ENCODE peak calls at places on chromosomes 2 and 18, in nine cellular contexts. D is OCI-LY7, J is kidney epithelial cell, E is ovary, N is right atrium auricular region, P is DND-41, H is psoas muscle, I is astrocyte, Z is H1. R is an unnamed sample.

GRCh38 chr2:60271718-60272117 is 281.7 kb downstream of the BCL11A start:
- DNase-seq in D (no peak), J (no peak), E (no peak), N (no peak), P (no peak), H (no peak), I (no peak), Z (no peak), R (no peak)

GRCh38 chr18:31596081-31596872 is 4.6 kb downstream of the TTR start:
- DNase-seq in D (no peak), J (peak; percentile 79), E (no peak), N (no peak), P (no peak), H (no peak), I (peak; percentile 46), Z (no peak), R (no peak)

GRCh38 chr2:165007162-165007744 is 51.9 kb upstream of the SLC38A11 start:
- DNase-seq in D (no peak), J (no peak), E (no peak), N (no peak), P (no peak), H (no peak), I (no peak), Z (no peak), R (no peak)

GRCh38 chr18:62577748-62578147 is 54.9 kb downstream of the ZCCHC2 start:
- DNase-seq in D (no peak), J (no peak), E (no peak), N (no peak), P (no peak), H (no peak), I (no peak), Z (no peak), R (no peak)

GRCh38 chr2:152326710-152327109 is 8.3 kb upstream of the FMNL2 start:
- DNase-seq in D (no peak), J (no peak), E (no peak), N (no peak), P (no peak), H (no peak), I (no peak), Z (no peak), R (no peak)

GRCh38 chr2:8231909-8232308 is 449.9 kb upstream of the ID2 start:
- DNase-seq in D (peak; percentile 48), J (no peak), E (no peak), N (no peak), P (no peak), H (no peak), I (no peak), Z (no peak), R (no peak)

GRCh38 chr2:53104263-53104662 is 663.3 kb upstream of the CHAC2 start:
- DNase-seq in D (no peak), J (peak; percentile 63), E (no peak), N (no peak), P (no peak), H (no peak), I (peak; percentile 87), Z (no peak), R (no peak)

GRCh38 chr2:231115651-231116050 is 9.2 kb downstream of the HTR2B start:
- DNase-seq in D (no peak), J (no peak), E (no peak), N (no peak), P (no peak), H (no peak), I (no peak), Z (no peak), R (no peak)

GRCh38 chr18:66560092-66560491 is 43.8 kb downstream of the CDH19 start:
- DNase-seq in D (no peak), J (no peak), E (no peak), N (no peak), P (no peak), H (no peak), I (peak; percentile 6), Z (no peak), R (no peak)

GRCh38 chr2:37412201-37412600 is 67.8 kb downstream of the QPCT start:
- DNase-seq in D (no peak), J (no peak), E (no peak), N (no peak), P (peak; percentile 13), H (no peak), I (no peak), Z (no peak), R (no peak)

GRCh38 chr2:218858671-218859555 is 692 bp upstream of the WNT6 start:
- DNase-seq in D (no peak), J (no peak), E (no peak), N (no peak), P (no peak), H (peak; percentile 42), I (no peak), Z (peak; percentile 74), R (no peak)

GRCh38 chr2:20646446-20646845 is 4.5 kb downstream of the HS1BP3 start:
- DNase-seq in D (no peak), J (no peak), E (no peak), N (no peak), P (no peak), H (peak; percentile 44), I (no peak), Z (no peak), R (no peak)

GRCh38 chr2:133362061-133362476 is 206.2 kb downstream of the NCKAP5 start:
- DNase-seq in D (no peak), J (no peak), E (no peak), N (no peak), P (no peak), H (no peak), I (peak; percentile 68), Z (no peak), R (no peak)

GRCh38 chr2:9112079-9112721 is 94.4 kb upstream of the ASAP2 start:
- DNase-seq in D (no peak), J (peak; percentile 77), E (peak; percentile 83), N (peak; percentile 70), P (no peak), H (no peak), I (peak; percentile 91), Z (no peak), R (no peak)

GRCh38 chr2:134175834-134176233 is 78.0 kb upstream of the MGAT5 start:
- DNase-seq in D (no peak), J (no peak), E (no peak), N (no peak), P (no peak), H (no peak), I (no peak), Z (no peak), R (no peak)

GRCh38 chr2:8551622-8552074 is 130.2 kb upstream of the ID2 start:
- DNase-seq in D (peak; percentile 78), J (no peak), E (no peak), N (no peak), P (peak; percentile 84), H (peak; percentile 12), I (no peak), Z (no peak), R (no peak)

GRCh38 chr2:151032741-151033152 is 228.9 kb downstream of the RBM43 start:
- DNase-seq in D (no peak), J (no peak), E (no peak), N (no peak), P (no peak), H (no peak), I (peak; percentile 94), Z (no peak), R (no peak)

GRCh38 chr2:241325257-241325656 is 9.5 kb downstream of the SEPTIN2 start:
- DNase-seq in D (no peak), J (no peak), E (no peak), N (no peak), P (no peak), H (no peak), I (no peak), Z (no peak), R (no peak)
- H3K36me3 ChIP-seq in D (peaks cover 92% of the 10 kb centered on the region), J (no peaks in the 10 kb centered on the region), E (no peaks in the 10 kb centered on the region), N (peaks cover 27% of the 10 kb centered on the region), P (peaks cover 75% of the 10 kb centered on the region), H (no peaks in the 10 kb centered on the region), I (peaks cover 31% of the 10 kb centered on the region), Z (no peaks in the 10 kb centered on the region), R (peaks cover 7% of the 10 kb centered on the region)

GRCh38 chr2:195029804-195030654 is 627.0 kb upstream of the SLC39A10 start:
- DNase-seq in D (no peak), J (no peak), E (no peak), N (no peak), P (no peak), H (no peak), I (no peak), Z (no peak), R (no peak)
- TF ChIP-seq CTCF in D (no peak), J (no peak), E (no peak), N (no peak), P (no peak), H (no peak), I (no peak), Z (no peak), R (no peak)

DNA sequence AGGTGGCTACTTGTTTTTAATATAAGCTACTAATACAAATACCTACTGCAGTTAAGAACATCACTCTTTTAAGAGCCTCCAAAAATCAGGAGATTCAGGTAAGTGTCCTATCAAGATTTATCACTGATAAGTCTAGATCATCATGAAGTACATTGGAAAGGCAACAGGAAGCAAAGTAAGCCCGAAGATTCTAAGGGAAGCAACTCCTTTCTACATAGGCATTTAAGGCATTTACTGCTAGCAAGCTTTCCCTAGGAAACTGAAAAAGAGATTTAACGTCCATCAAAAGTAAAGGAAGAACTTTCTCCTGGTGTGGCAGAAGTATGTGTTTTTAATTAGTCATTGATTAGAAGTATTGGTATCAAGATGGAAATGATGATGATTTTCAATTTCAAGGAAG is 3.7 kb downstream of the STK17B start:
- DNase-seq in D (no peak), J (no peak), E (no peak), N (no peak), P (no peak), H (no peak), I (no peak), Z (no peak), R (no peak)
- H3K4me3 ChIP-seq in D (peak overlapping the region; percentile 98), J (no peak overlapping the region), E (no peak overlapping the region), N (peak overlapping the region; percentile 5), P (peak overlapping the region; percentile 81), H (peak overlapping the region; percentile 2), I (peak overlapping the region; percentile 30), Z (peak overlapping the region; percentile 0), R (peak overlapping the region; percentile 82)

GRCh38 chr2:137190411-137191190 is 425.3 kb downstream of the THSD7B start:
- DNase-seq in D (no peak), J (no peak), E (no peak), N (no peak), P (no peak), H (no peak), I (no peak), Z (no peak), R (no peak)
- H3K36me3 ChIP-seq in D (no peaks in the 10 kb centered on the region), J (no peaks in the 10 kb centered on the region), E (no peaks in the 10 kb centered on the region), N (no peaks in the 10 kb centered on the region), P (no peaks in the 10 kb centered on the region), H (no peaks in the 10 kb centered on the region), I (no peaks in the 10 kb centered on the region), Z (no peaks in the 10 kb centered on the region), R (no peaks in the 10 kb centered on the region)

DNA sequence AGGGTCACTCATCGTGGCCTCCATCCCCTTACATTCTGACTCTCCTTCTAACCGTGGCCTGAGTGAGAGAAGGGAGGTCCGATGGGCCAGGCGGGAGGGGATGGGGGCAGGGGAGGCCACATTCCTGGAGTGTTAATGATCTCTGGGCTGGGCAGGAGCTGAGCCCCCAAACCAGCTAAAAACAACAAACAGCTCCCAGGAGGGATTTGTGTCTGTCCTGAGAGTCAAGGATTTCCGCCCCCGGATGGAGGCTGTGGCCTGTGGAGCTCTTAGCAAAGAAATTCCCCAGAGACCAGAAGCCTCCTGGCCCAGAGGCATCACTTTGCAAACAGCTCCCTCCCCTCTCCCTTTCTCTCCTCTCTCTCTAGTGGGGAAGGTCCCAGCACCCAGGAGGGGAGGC is 23.5 kb downstream of the EMX1 start:
- DNase-seq in D (no peak), J (no peak), E (no peak), N (no peak), P (no peak), H (no peak), I (peak; percentile 45), Z (no peak), R (no peak)
- TF ChIP-seq CTCF in D (no peak), J (no peak), E (no peak), N (no peak), P (no peak), H (no peak), I (no peak), Z (no peak), R (no peak)